ENCODE peak calls at places on chromosomes 5 and 9, in nine cellular contexts. I is sigmoid colon, L is AG09309, H is HT1080, S is Kasumi-1, C is NCI-H2107, X is psoas muscle, P is body of pancreas, Q is HuH-7.5. W is an unnamed sample.

GRCh38 chr9:125758986-125759811 is 12.0 kb downstream of the PBX3 start:
- DNase-seq in C (no peak), L (no peak), P (no peak), H (no peak), Q (no peak), S (peak), X (no peak), I (peak), W (no peak)

GRCh38 chr5:43854697-43855292 is 251.8 kb downstream of the NNT start:
- DNase-seq in H (no peak), C (no peak), X (no peak), S (no peak), P (no peak), L (no peak), I (no peak), Q (no peak), W (no peak)

GRCh38 chr5:32767948-32768427 is 56.9 kb downstream of the NPR3 start:
- DNase-seq in I (no peak), P (no peak), S (no peak), C (no peak), Q (no peak), H (peak), L (peak), X (no peak), W (no peak)

GRCh38 chr5:1552469-1553255 is 28.9 kb upstream of the LPCAT1 start:
- DNase-seq in P (peak), S (no peak), H (no peak), X (no peak), L (no peak), I (peak), Q (no peak), C (peak), W (no peak)

GRCh38 chr5:140273401-140273877 is 29.5 kb downstream of the PFDN1 start:
- DNase-seq in X (no peak), C (no peak), P (no peak), H (no peak), L (no peak), I (no peak), S (peak), Q (no peak), W (no peak)

GRCh38 chr9:21434202-21435014 is 5.8 kb upstream of the IFNA1 start:
- DNase-seq in S (peak), C (no peak), X (no peak), P (peak), L (peak), I (no peak), Q (no peak), H (peak), W (no peak)

GRCh38 chr9:87340391-87340790 is 157.3 kb upstream of the DAPK1 start:
- DNase-seq in I (no peak), H (no peak), L (no peak), Q (no peak), X (no peak), S (no peak), P (no peak), C (no peak), W (no peak)

GRCh38 chr9:134632329-134632728 is 9.3 kb upstream of the COL5A1 start:
- DNase-seq in S (no peak), H (no peak), L (no peak), P (no peak), C (no peak), I (peak), Q (no peak), X (peak), W (no peak)

GRCh38 chr9:131704988-131705387 is 34.9 kb downstream of the RAPGEF1 start:
- DNase-seq in X (no peak), P (no peak), Q (no peak), H (no peak), L (no peak), S (no peak), I (no peak), C (no peak), W (no peak)

GRCh38 chr5:98880151-98880550 is 48.7 kb downstream of the CHD1 start:
- DNase-seq in C (no peak), P (no peak), I (no peak), H (peak), X (no peak), Q (no peak), S (no peak), L (no peak), W (no peak)

GRCh38 chr9:13718086-13718485 is 438.6 kb upstream of the MPDZ start:
- DNase-seq in X (no peak), I (no peak), P (no peak), H (peak), S (no peak), C (no peak), Q (no peak), L (no peak), W (no peak)

GRCh38 chr9:136133191-136133958 is 14.7 kb upstream of the TMEM250 start:
- DNase-seq in L (no peak), I (no peak), C (no peak), S (no peak), X (peak), Q (peak), H (no peak), P (peak), W (no peak)

GRCh38 chr9:19085295-19085694 is 17.4 kb downstream of the HAUS6 start:
- DNase-seq in Q (no peak), S (no peak), H (no peak), C (no peak), P (no peak), L (no peak), I (no peak), X (no peak), W (no peak)

GRCh38 chr5:136666970-136667620 is 301.8 kb upstream of the TRPC7 start:
- DNase-seq in S (no peak), L (no peak), P (no peak), C (no peak), I (no peak), H (no peak), X (no peak), Q (no peak), W (no peak)

GRCh38 chr5:112534564-112534963 is 115.5 kb upstream of the EPB41L4A start:
- DNase-seq in H (no peak), P (no peak), I (no peak), Q (no peak), S (no peak), X (no peak), C (no peak), L (no peak), W (no peak)

GRCh38 chr5:53399921-53400697 is 80.3 kb upstream of the FST start:
- DNase-seq in Q (no peak), I (no peak), S (no peak), P (no peak), C (no peak), X (no peak), L (no peak), H (no peak), W (no peak)

GRCh38 chr5:142600611-142601360 is 85.1 kb downstream of the FGF1 start:
- DNase-seq in L (no peak), X (no peak), H (no peak), S (no peak), I (peak), Q (no peak), P (peak), C (no peak), W (no peak)

GRCh38 chr5:132746592-132747063 is 598 bp upstream of the CCNI2 start:
- DNase-seq in H (no peak), X (no peak), P (peak), S (peak), I (no peak), Q (no peak), C (no peak), L (no peak), W (no peak)

GRCh38 chr5:170184007-170184687 is 48.6 kb upstream of the C5orf58 start:
- DNase-seq in I (no peak), S (peak), P (peak), Q (peak), C (no peak), X (peak), L (peak), H (peak), W (peak)

GRCh38 chr5:154862766-154863165 is 4.3 kb downstream of the CNOT8 start:
- DNase-seq in C (no peak), S (no peak), Q (no peak), L (no peak), P (no peak), I (no peak), H (no peak), X (no peak), W (no peak)

GRCh38 chr5:96008987-96009647 is 47.5 kb upstream of the ELL2 start:
- DNase-seq in S (no peak), C (no peak), I (no peak), P (no peak), L (no peak), H (no peak), Q (no peak), X (no peak), W (no peak)

GRCh38 chr5:14036514-14036913 is 92.0 kb upstream of the DNAH5 start:
- DNase-seq in H (peak), P (no peak), S (no peak), I (no peak), X (no peak), Q (no peak), L (no peak), C (no peak), W (no peak)

GRCh38 chr5:53201746-53202145 is 92.2 kb upstream of the MOCS2 start:
- DNase-seq in C (no peak), I (no peak), X (no peak), S (peak), Q (no peak), P (no peak), H (no peak), L (no peak), W (no peak)

GRCh38 chr9:88716636-88717035 is 181.7 kb downstream of the NXNL2 start:
- DNase-seq in Q (no peak), H (no peak), S (no peak), X (no peak), P (no peak), C (no peak), I (no peak), L (no peak), W (no peak)

GRCh38 chr9:7210854-7211637 is 453.3 kb downstream of the KDM4C start:
- DNase-seq in Q (no peak), C (no peak), I (no peak), L (no peak), H (no peak), X (no peak), S (no peak), P (no peak), W (no peak)

GRCh38 chr5:82105457-82105856 is 133.6 kb downstream of the ATG10 start:
- DNase-seq in C (no peak), P (no peak), L (no peak), H (peak), X (no peak), Q (no peak), S (no peak), I (no peak), W (no peak)

GRCh38 chr9:40914772-40915659 is 213.5 kb downstream of the FOXD4L6 start:
- DNase-seq in C (no peak), H (no peak), P (no peak), X (no peak), S (no peak), L (no peak), I (no peak), Q (no peak), W (no peak)

GRCh38 chr9:109122726-109123621 is 3.2 kb upstream of the TMEM245 start:
- DNase-seq in S (no peak), H (no peak), P (no peak), I (no peak), L (no peak), C (no peak), X (no peak), Q (no peak), W (no peak)

GRCh38 chr5:58999804-59000595 is 417.1 kb downstream of the RAB3C start:
- DNase-seq in X (no peak), S (peak), I (no peak), L (no peak), Q (no peak), P (no peak), H (peak), C (no peak), W (no peak)

W was measured in stimulated activated effector memory CD8-positive, alpha-beta T cell treated with anti-CD3 and anti-CD28 coated beads, Interleukin-12 subunit alpha, Interleukin-12 subunit beta, amount 100 ng/mL, for 72 hours.